ENCODE peak calls at places on chromosomes 4 and X, in four cellular contexts. K, Y, A and H are unnamed samples.

GRCh38 chr4:73726000-73726399 is 14.4 kb upstream of the CXCL8 start:
- DNase-seq in K (no peak), Y (no peak), A (no peak), H (no peak)

GRCh38 chr4:37793562-37793961 is 32.9 kb upstream of the PGM2 start:
- DNase-seq in K (no peak), Y (no peak), A (peak; percentile 10), H (no peak)

GRCh38 chr4:143250617-143251016 is 65.9 kb downstream of the USP38 start:
- DNase-seq in K (no peak), Y (no peak), A (no peak), H (no peak)

GRCh38 chr4:108155373-108155772 is 13.4 kb downstream of the LEF1 start:
- DNase-seq in K (no peak), Y (peak; percentile 22), A (no peak), H (no peak)

GRCh38 chrX:7120578-7121219 is 26.8 kb upstream of the STS start:
- DNase-seq in K (no peak), Y (no peak), A (no peak), H (no peak)

GRCh38 chrX:151901821-151902220 is 10.9 kb upstream of the MAGEA4 start:
- DNase-seq in K (no peak), Y (no peak), A (no peak), H (no peak)

GRCh38 chr4:118845552-118846065 is 9.7 kb upstream of the SEC24D start:
- DNase-seq in K (no peak), Y (no peak), A (no peak), H (no peak)

GRCh38 chrX:2892816-2893215 is 36.3 kb downstream of the ARSD start:
- DNase-seq in K (no peak), Y (no peak), A (no peak), H (no peak)

GRCh38 chrX:154750301-154751120 is at the start of gene GAB3:
- DNase-seq in K (no peak), Y (no peak), A (peak; percentile 45), H (peak; percentile 48)

GRCh38 chr4:149050840-149051239 is 608.6 kb upstream of the NR3C2 start:
- DNase-seq in K (no peak), Y (no peak), A (no peak), H (no peak)

GRCh38 chr4:62408467-62408866 is 1208.3 kb downstream of the ADGRL3 start:
- DNase-seq in K (no peak), Y (no peak), A (no peak), H (no peak)

GRCh38 chrX:154378059-154378798 is 866 bp upstream of the EMD start:
- DNase-seq in K (peak; percentile 48), Y (no peak), A (peak; percentile 98), H (peak; percentile 89)

GRCh38 chr4:139756391-139757180 is 91.0 kb downstream of the MGST2 start:
- DNase-seq in K (no peak), Y (no peak), A (no peak), H (no peak)

GRCh38 chrX:77003956-77004355 is 443.2 kb upstream of the FGF16 start:
- DNase-seq in K (no peak), Y (no peak), A (peak; percentile 20), H (no peak)

GRCh38 chr4:108991929-108992328 is 229.1 kb upstream of the ETNPPL start:
- DNase-seq in K (no peak), Y (no peak), A (no peak), H (no peak)

GRCh38 chr4:168384437-168385141 is 66.0 kb upstream of the DDX60 start:
- DNase-seq in K (no peak), Y (no peak), A (no peak), H (no peak)

GRCh38 chr4:153488719-153489384 is 22.7 kb downstream of the TMEM131L start:
- DNase-seq in K (peak; percentile 35), Y (peak; percentile 69), A (peak; percentile 34), H (peak; percentile 41)

GRCh38 chr4:10007772-10008171 is 13.5 kb downstream of the SLC2A9 start:
- DNase-seq in K (no peak), Y (no peak), A (no peak), H (peak; percentile 52)

GRCh38 chr4:109079731-109080130 is 222.7 kb downstream of the COL25A1 start:
- DNase-seq in K (no peak), Y (no peak), A (no peak), H (no peak)

GRCh38 chr4:15130441-15130840 is 128.2 kb downstream of the CPEB2 start:
- DNase-seq in K (no peak), Y (no peak), A (no peak), H (no peak)

GRCh38 chr4:153151535-153152452 is 52.4 kb upstream of the TRIM2 start:
- DNase-seq in K (peak; percentile 44), Y (no peak), A (peak; percentile 88), H (peak; percentile 58)

GRCh38 chr4:69167300-69167699 is 47.2 kb downstream of the UGT2B11 start:
- DNase-seq in K (no peak), Y (no peak), A (no peak), H (no peak)

GRCh38 chrX:41921492-41922124 is 1.7 kb downstream of the CASK start:
- DNase-seq in K (no peak), Y (no peak), A (no peak), H (peak; percentile 9)

GRCh38 chr4:87620491-87620890 is 12.2 kb downstream of the DSPP start:
- DNase-seq in K (no peak), Y (no peak), A (no peak), H (no peak)

GRCh38 chrX:121221321-121221977 is 174.0 kb downstream of the GLUD2 start:
- DNase-seq in K (no peak), Y (no peak), A (no peak), H (no peak)

GRCh38 chrX:16187024-16187698 is 19.9 kb downstream of the MAGEB17 start:
- DNase-seq in K (no peak), Y (no peak), A (no peak), H (no peak)

GRCh38 chrX:115978068-115978467 is 192.5 kb upstream of the AGTR2 start:
- DNase-seq in K (no peak), Y (no peak), A (no peak), H (no peak)

GRCh38 chrX:135000516-135000915 is 9.7 kb downstream of the SMIM10 start:
- DNase-seq in K (no peak), Y (no peak), A (no peak), H (no peak)

GRCh38 chr4:7411491-7411890 is 23.2 kb downstream of the PSAPL1 start:
- DNase-seq in K (no peak), Y (no peak), A (no peak), H (no peak)

GRCh38 chrX:20531667-20532066 is 265.0 kb upstream of the RPS6KA3 start:
- DNase-seq in K (no peak), Y (no peak), A (no peak), H (no peak)

GRCh38 chr4:34733185-34733916 is 1511.0 kb downstream of the ARAP2 start:
- DNase-seq in K (no peak), Y (no peak), A (no peak), H (no peak)

GRCh38 chrX:72536542-72536941 is 36.1 kb downstream of the HDAC8 start:
- DNase-seq in K (no peak), Y (no peak), A (no peak), H (no peak)

GRCh38 chr4:78297075-78297815 is 240.1 kb downstream of the FRAS1 start:
- DNase-seq in K (no peak), Y (peak; percentile 4), A (no peak), H (no peak)

GRCh38 chrX:40845331-40845911 is 110.1 kb upstream of the MED14 start:
- DNase-seq in K (no peak), Y (no peak), A (no peak), H (no peak)

GRCh38 chr4:44760142-44760898 is 34.0 kb upstream of the GNPDA2 start:
- DNase-seq in K (no peak), Y (no peak), A (no peak), H (peak; percentile 22)

GRCh38 chr4:47913858-47914218 is 545 bp downstream of the NFXL1 start:
- DNase-seq in K (peak; percentile 21), Y (no peak), A (peak; percentile 43), H (peak; percentile 13)

GRCh38 chr4:2671267-2671895 is 84.8 kb downstream of the TNIP2 start:
- DNase-seq in K (peak; percentile 62), Y (no peak), A (no peak), H (no peak)

GRCh38 chr4:2672700-2673099 is 83.4 kb downstream of the TNIP2 start:
- DNase-seq in K (no peak), Y (no peak), A (no peak), H (no peak)

GRCh38 chr4:2672082-2672481 is 84.1 kb downstream of the TNIP2 start:
- DNase-seq in K (no peak), Y (no peak), A (no peak), H (no peak)

GRCh38 chr4:2667428-2667827 is 88.7 kb downstream of the TNIP2 start:
- DNase-seq in K (no peak), Y (no peak), A (no peak), H (no peak)

DNA sequence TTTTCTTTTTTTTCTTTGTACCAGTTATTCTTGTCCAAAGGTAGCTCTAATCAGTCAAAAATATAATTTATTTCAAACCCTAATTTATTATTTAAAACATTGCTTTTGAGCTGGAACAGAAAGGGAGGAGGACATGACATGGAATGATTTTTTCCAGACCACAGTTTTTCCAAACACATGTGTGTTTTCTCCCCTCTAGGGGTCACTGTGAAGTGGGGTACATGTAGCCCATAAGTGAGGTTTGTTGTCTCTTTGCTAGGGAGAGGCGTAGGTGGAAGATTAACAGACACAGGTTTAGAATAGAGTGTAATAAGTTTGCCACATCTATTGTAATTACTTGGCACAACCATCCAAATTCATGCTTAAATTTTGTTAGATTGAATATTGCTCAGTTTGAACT is 83.0 kb downstream of the TNIP2 start:
- DNase-seq in K (no peak), Y (no peak), A (no peak), H (no peak)
- TF ChIP-seq CTCF in K (no peak), Y (peak; percentile 26), A (peak; percentile 34), H (no peak)

GRCh38 chr4:165096776-165097175 is 15.9 kb downstream of the TMEM192 start:
- DNase-seq in K (no peak), Y (no peak), A (no peak), H (peak; percentile 32)
- TF ChIP-seq CTCF in K (no peak), Y (peak; percentile 44), A (peak; percentile 66), H (peak; percentile 40)

DNA sequence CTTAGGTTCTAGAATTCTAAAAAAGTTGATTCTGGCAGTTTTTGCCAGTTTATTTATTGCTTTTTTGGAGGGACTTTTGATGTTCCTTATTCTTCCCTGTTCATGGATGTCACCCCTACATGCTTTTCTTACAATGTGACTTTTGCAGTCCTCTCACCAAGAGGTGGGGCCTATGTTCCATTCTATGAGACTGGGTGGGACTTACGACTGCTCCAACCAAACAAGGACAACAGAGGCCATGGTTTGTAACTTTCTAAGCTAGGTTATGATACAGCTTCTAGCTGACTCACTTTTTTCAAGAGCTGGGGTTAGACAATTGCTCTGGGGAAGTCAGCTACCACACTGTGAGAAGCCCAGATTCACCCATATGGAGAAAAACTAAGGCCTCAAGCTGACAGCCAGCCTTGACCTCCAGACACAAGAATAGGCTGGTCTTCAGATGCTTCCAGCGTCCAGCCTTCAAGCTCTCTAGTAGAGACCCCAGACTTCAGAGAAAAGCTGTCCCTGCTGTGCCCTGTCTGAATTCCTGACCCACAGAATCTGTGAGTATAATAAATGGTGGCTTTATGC is 39.5 kb downstream of the ENOPH1 start:
- DNase-seq in K (no peak), Y (no peak), A (no peak), H (no peak)
- TF ChIP-seq CTCF in K (no peak), Y (no peak), A (no peak), H (no peak)

DNA sequence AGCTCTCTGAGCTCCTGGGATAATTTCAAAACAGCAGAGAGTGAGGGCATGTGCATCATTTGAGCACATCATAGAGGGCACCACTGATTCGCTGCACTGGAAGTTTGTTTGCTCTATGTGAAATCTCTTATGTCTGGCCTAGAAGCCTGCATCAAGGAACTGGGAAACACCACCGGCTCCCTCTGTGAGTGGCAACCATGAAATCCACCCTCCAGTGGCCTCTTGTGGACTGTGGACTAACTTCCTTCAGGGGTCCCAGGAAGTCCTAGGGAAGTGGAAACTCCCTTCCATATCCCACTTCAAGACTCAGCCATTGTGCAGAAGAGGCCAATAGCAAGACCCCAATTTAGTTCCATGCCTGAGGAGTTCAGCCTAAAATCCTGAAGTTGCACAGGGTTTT is 48.0 kb upstream of the IGFBP7 start:
- DNase-seq in K (no peak), Y (no peak), A (no peak), H (no peak)
- TF ChIP-seq CTCF in K (no peak), Y (no peak), A (no peak), H (no peak)